ENCODE peak calls at places on chromosomes 11 and 22, in nine cellular contexts. K is fibroblast of lung, U is Peyer's patch, O is NT2/D1, R is OCI-LY7, X is psoas muscle, B is heart right ventricle, H is A549, A is upper lobe of right lung. P is an unnamed sample.
A peak's percentile ranks its signal among the peaks of the same experiment; 100 is the strongest.

GRCh38 chr11:109291553-109291952 is 130.4 kb upstream of the C11orf87 start:
- DNase-seq in O (no peak), B (no peak), U (no peak), K (no peak), R (no peak), X (no peak), H (no peak), A (no peak), P (no peak)

GRCh38 chr22:33105501-33105911 is 47.3 kb upstream of the SYN3 start:
- DNase-seq in U (no peak), O (no peak), K (peak; percentile 6), B (no peak), H (no peak), X (no peak), A (no peak), R (no peak), P (no peak)

GRCh38 chr11:11524436-11525038 is 97.3 kb downstream of the GALNT18 start:
- DNase-seq in U (no peak), O (no peak), A (no peak), R (no peak), X (no peak), K (no peak), B (no peak), H (no peak), P (no peak)

GRCh38 chr22:17748555-17749353 is 25.5 kb downstream of the BID start:
- DNase-seq in R (no peak), B (no peak), A (no peak), H (no peak), K (no peak), X (no peak), O (no peak), U (no peak), P (peak; percentile 37)

GRCh38 chr11:105042178-105042577 is 3.0 kb downstream of the CARD16 start:
- DNase-seq in U (no peak), K (no peak), B (no peak), X (no peak), H (no peak), R (no peak), A (no peak), O (no peak), P (no peak)

GRCh38 chr11:8309862-8310261 is 46.2 kb upstream of the LMO1 start:
- DNase-seq in O (no peak), A (no peak), H (peak; percentile 17), B (no peak), X (no peak), R (no peak), U (no peak), K (no peak), P (no peak)

GRCh38 chr11:64864473-64865285 is 13.7 kb downstream of the EHD1 start:
- DNase-seq in U (peak; percentile 59), O (no peak), K (peak; percentile 98), H (no peak), B (peak; percentile 79), R (peak; percentile 75), A (no peak), X (peak; percentile 80), P (peak; percentile 90)

GRCh38 chr11:63602296-63602695 is 11.9 kb downstream of the PLAAT3 start:
- DNase-seq in H (no peak), R (no peak), X (no peak), B (peak; percentile 26), A (no peak), O (no peak), U (no peak), K (peak; percentile 84), P (peak; percentile 36)

GRCh38 chr22:47380692-47381091 is 618.2 kb downstream of the TBC1D22A start:
- DNase-seq in U (no peak), X (no peak), K (no peak), A (no peak), O (no peak), H (no peak), R (no peak), B (no peak), P (no peak)

GRCh38 chr11:14148653-14149273 is 186.2 kb downstream of the SPON1 start:
- DNase-seq in U (no peak), B (no peak), H (peak; percentile 46), O (no peak), K (peak; percentile 13), A (no peak), R (peak; percentile 76), X (no peak), P (no peak)

GRCh38 chr11:109971184-109971523 is 122.0 kb upstream of the ZC3H12C start:
- DNase-seq in O (no peak), H (no peak), B (peak; percentile 13), A (no peak), X (no peak), R (peak; percentile 27), K (peak; percentile 76), U (no peak), P (no peak)

GRCh38 chr22:38973289-38974169 is 8.6 kb upstream of the APOBEC3B start:
- DNase-seq in U (no peak), H (peak; percentile 41), B (no peak), R (peak; percentile 75), X (no peak), O (no peak), A (no peak), K (peak; percentile 16), P (no peak)

GRCh38 chr22:18078329-18079041 is 695 bp downstream of the PEX26 start:
- DNase-seq in X (peak; percentile 36), H (peak; percentile 25), R (peak; percentile 69), U (peak; percentile 39), B (no peak), O (no peak), A (peak; percentile 77), K (peak; percentile 26), P (no peak)

GRCh38 chr22:37553725-37554124 is 6.6 kb upstream of the CDC42EP1 start:
- DNase-seq in R (no peak), O (no peak), U (no peak), H (no peak), K (no peak), X (no peak), B (no peak), A (no peak), P (no peak)

GRCh38 chr11:67082071-67082791 is 25.6 kb downstream of the RHOD start:
- DNase-seq in R (no peak), O (no peak), B (no peak), U (no peak), H (no peak), K (no peak), A (no peak), X (no peak), P (peak; percentile 26)

GRCh38 chr11:75780888-75781287 is 12.3 kb downstream of the DGAT2 start:
- DNase-seq in U (no peak), A (no peak), K (no peak), B (no peak), R (no peak), O (no peak), H (no peak), X (no peak), P (no peak)

GRCh38 chr11:75778962-75779361 is 10.4 kb downstream of the DGAT2 start:
- DNase-seq in H (no peak), B (no peak), K (no peak), U (no peak), A (no peak), R (no peak), O (no peak), X (no peak), P (no peak)

GRCh38 chr11:75781831-75782230 is 13.3 kb downstream of the DGAT2 start:
- DNase-seq in H (no peak), B (no peak), A (no peak), U (no peak), O (no peak), K (no peak), X (no peak), R (no peak), P (no peak)

GRCh38 chr11:75781296-75781695 is 12.7 kb downstream of the DGAT2 start:
- DNase-seq in B (no peak), U (no peak), H (no peak), K (no peak), A (no peak), X (no peak), R (no peak), O (no peak), P (no peak)

GRCh38 chr11:75779960-75780359 is 11.4 kb downstream of the DGAT2 start:
- DNase-seq in X (no peak), H (no peak), R (no peak), B (no peak), O (no peak), U (no peak), K (no peak), A (no peak), P (no peak)
- H3K4me1 ChIP-seq in X (no peaks in the 10 kb centered on the region), H (peaks cover 4% of the 10 kb centered on the region), R (peaks cover 9% of the 10 kb centered on the region), B (no peaks in the 10 kb centered on the region), O (peaks cover 5% of the 10 kb centered on the region), U (no peaks in the 10 kb centered on the region), K (no peaks in the 10 kb centered on the region), A (no peaks in the 10 kb centered on the region), P (no peaks in the 10 kb centered on the region)

GRCh38 chr22:48630444-48630777 is 1197.3 kb downstream of the BRD1 start:
- DNase-seq in A (no peak), K (no peak), O (no peak), X (no peak), U (no peak), B (no peak), H (no peak), R (no peak), P (no peak)
- H3K4me1 ChIP-seq in A (no peaks in the 10 kb centered on the region), K (no peaks in the 10 kb centered on the region), O (peaks cover 26% of the 10 kb centered on the region), X (no peaks in the 10 kb centered on the region), U (no peaks in the 10 kb centered on the region), B (no peaks in the 10 kb centered on the region), H (no peaks in the 10 kb centered on the region), R (no peaks in the 10 kb centered on the region), P (no peaks in the 10 kb centered on the region)

DNA sequence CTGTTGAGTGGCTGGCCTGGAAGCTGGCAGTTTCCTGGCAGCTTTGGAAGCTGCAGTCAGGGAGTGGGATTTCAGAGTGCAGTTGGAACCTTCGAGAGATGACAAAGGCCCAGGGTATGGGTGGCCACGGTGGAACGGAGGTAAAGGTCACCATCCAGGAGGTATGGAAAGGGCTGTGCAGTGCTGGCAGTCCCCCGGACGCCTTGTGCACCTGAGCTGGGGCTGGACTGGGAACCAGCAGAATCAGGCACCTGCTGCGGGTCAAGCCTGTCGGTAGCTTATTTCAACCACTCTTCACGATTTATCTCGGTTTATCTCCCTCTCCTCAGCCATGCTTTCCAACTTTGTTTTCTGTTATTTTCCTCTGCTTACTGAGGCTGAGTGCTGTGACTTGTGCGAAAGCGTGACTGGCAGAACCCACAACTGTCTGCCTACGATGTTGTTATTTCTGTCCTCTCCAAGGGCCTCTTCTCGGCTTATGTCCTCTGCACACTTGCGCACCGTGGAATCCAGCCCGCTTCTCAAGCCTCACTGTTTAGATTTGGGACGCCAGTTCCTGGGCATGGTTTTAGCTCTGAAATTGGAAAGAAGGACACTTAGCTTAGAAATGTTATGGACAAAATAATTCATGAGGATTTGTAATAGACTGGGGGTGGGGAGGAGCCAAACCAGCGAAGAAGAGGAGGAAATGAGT is 24.0 kb upstream of the ATXN10 start:
- DNase-seq in A (peak; percentile 48), H (no peak), U (no peak), K (no peak), O (no peak), R (no peak), B (no peak), X (no peak), P (no peak)
- H3K4me1 ChIP-seq in A (no peaks in the 10 kb centered on the region), H (peaks cover 32% of the 10 kb centered on the region), U (peaks cover 8% of the 10 kb centered on the region), K (no peaks in the 10 kb centered on the region), O (no peaks in the 10 kb centered on the region), R (no peaks in the 10 kb centered on the region), B (peaks cover 7% of the 10 kb centered on the region), X (no peaks in the 10 kb centered on the region), P (no peaks in the 10 kb centered on the region)

DNA sequence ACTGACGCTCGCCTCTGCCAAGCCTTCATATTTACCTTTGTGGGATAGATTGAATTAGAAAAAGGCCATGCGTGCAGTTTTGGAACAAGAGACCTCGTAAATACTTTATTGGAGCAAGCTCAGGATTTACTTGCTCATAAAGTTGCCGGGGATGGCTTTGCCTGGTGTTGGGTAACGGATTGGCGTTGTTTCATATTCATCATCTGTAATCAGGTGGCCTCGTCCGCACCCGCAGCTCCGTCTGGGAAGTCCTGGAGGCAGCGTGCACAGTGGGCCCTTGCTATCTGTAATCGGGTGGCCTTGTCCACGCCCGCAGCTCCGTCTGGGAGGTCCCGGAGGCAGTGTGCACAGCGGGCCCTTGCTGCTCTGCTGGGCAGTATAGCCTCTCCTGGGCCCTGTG is 1209.3 kb downstream of the BRD1 start:
- DNase-seq in O (no peak), H (no peak), A (no peak), X (no peak), K (no peak), B (no peak), R (no peak), U (no peak), P (no peak)
- H3K4me1 ChIP-seq in O (no peaks in the 10 kb centered on the region), H (no peaks in the 10 kb centered on the region), A (no peaks in the 10 kb centered on the region), X (no peaks in the 10 kb centered on the region), K (no peaks in the 10 kb centered on the region), B (no peaks in the 10 kb centered on the region), R (no peaks in the 10 kb centered on the region), U (no peaks in the 10 kb centered on the region), P (no peaks in the 10 kb centered on the region)

P was measured in uterus.